ENCODE peak calls at places on chromosome 17, in seven cellular contexts. B is upper lobe of right lung, N is tibial nerve, H is GM12878, G is stomach, R is body of pancreas, T is transverse colon. D is an unnamed sample.

GRCh38 chr17:49696233-49696761 is 11.5 kb downstream of the SLC35B1 start:
- DNase-seq in H (peak; percentile 72), G (no peak), B (no peak), N (no peak), R (no peak), T (no peak), D (peak; percentile 55)

GRCh38 chr17:73118139-73118538 is 25.7 kb upstream of the SLC39A11 start:
- DNase-seq in N (no peak), B (no peak), R (no peak), H (no peak), G (no peak), T (no peak), D (no peak)

GRCh38 chr17:50582741-50583140 is 22.2 kb downstream of the CACNA1G start:
- DNase-seq in R (no peak), N (no peak), H (no peak), B (no peak), G (no peak), T (no peak), D (no peak)

GRCh38 chr17:83183150-83183820 is 103.9 kb downstream of the METRNL start:
- DNase-seq in B (no peak), T (no peak), G (no peak), H (no peak), R (no peak), N (no peak), D (no peak)

GRCh38 chr17:10798332-10798749 is 5.6 kb downstream of the TMEM238L start:
- DNase-seq in B (no peak), H (no peak), T (peak; percentile 73), G (peak; percentile 96), R (peak; percentile 69), N (no peak), D (no peak)

GRCh38 chr17:41824086-41824485 is 11.3 kb downstream of the FKBP10 start:
- DNase-seq in H (no peak), N (no peak), T (no peak), R (no peak), B (no peak), G (no peak), D (no peak)

GRCh38 chr17:31926100-31926729 is 10.6 kb upstream of the SUZ12 start:
- DNase-seq in H (no peak), R (no peak), B (no peak), G (no peak), N (no peak), T (no peak), D (no peak)

GRCh38 chr17:21167303-21167702 is 40.5 kb downstream of the DHRS7B start:
- DNase-seq in B (no peak), T (no peak), N (no peak), H (no peak), G (no peak), R (no peak), D (no peak)

GRCh38 chr17:48596000-48596734 is 2.6 kb upstream of the HOXB5 start:
- DNase-seq in H (no peak), N (no peak), T (no peak), G (no peak), R (no peak), B (no peak), D (no peak)

GRCh38 chr17:45912319-45912718 is 18.0 kb downstream of the MAPT start:
- DNase-seq in T (no peak), N (no peak), G (no peak), B (no peak), R (no peak), H (no peak), D (no peak)

GRCh38 chr17:52138350-52138749 is 20.2 kb downstream of the CA10 start:
- DNase-seq in T (no peak), H (no peak), B (no peak), R (no peak), G (no peak), N (no peak), D (no peak)

GRCh38 chr17:66466933-66467367 is 164.5 kb downstream of the PRKCA start:
- DNase-seq in G (no peak), H (no peak), R (no peak), B (no peak), N (no peak), T (peak; percentile 22), D (no peak)

GRCh38 chr17:8176998-8177731 is 985 bp upstream of the TMEM107 start:
- DNase-seq in H (no peak), R (no peak), B (no peak), T (no peak), N (no peak), G (no peak), D (no peak)

GRCh38 chr17:43956222-43956621 is 2.5 kb upstream of the PYY start:
- DNase-seq in B (no peak), N (no peak), G (no peak), T (no peak), H (no peak), R (no peak), D (no peak)

GRCh38 chr17:40846515-40847155 is 20.4 kb downstream of the KRT12 start:
- DNase-seq in G (no peak), R (no peak), B (no peak), N (no peak), T (no peak), H (no peak), D (no peak)

GRCh38 chr17:76868669-76869208 is 535 bp downstream of the MGAT5B start:
- DNase-seq in T (no peak), H (no peak), B (no peak), R (no peak), N (no peak), G (no peak), D (no peak)

GRCh38 chr17:35142467-35142796 is 329 bp upstream of the NLE1 start:
- DNase-seq in N (no peak), B (no peak), R (no peak), H (no peak), G (no peak), T (no peak), D (no peak)
- H3K4me3 ChIP-seq in N (peak overlapping the region; percentile 93), B (peak overlapping the region; percentile 69), R (no peak overlapping the region), H (no peak overlapping the region), G (peak overlapping the region; percentile 100), T (peak overlapping the region; percentile 91), D (no peak overlapping the region)

GRCh38 chr17:19264681-19265080 is 27.5 kb downstream of the EPN2 start:
- DNase-seq in T (no peak), B (no peak), R (no peak), N (no peak), H (no peak), G (no peak), D (no peak)

GRCh38 chr17:19265755-19266154 is 28.6 kb downstream of the EPN2 start:
- DNase-seq in T (no peak), B (no peak), R (no peak), H (no peak), G (no peak), N (no peak), D (no peak)

GRCh38 chr17:19262650-19263620 is 25.8 kb downstream of the EPN2 start:
- DNase-seq in H (no peak), N (no peak), R (no peak), B (no peak), G (no peak), T (no peak), D (no peak)

GRCh38 chr17:19264277-19264676 is 27.1 kb downstream of the EPN2 start:
- DNase-seq in B (no peak), H (no peak), R (no peak), G (no peak), N (no peak), T (no peak), D (no peak)

DNA sequence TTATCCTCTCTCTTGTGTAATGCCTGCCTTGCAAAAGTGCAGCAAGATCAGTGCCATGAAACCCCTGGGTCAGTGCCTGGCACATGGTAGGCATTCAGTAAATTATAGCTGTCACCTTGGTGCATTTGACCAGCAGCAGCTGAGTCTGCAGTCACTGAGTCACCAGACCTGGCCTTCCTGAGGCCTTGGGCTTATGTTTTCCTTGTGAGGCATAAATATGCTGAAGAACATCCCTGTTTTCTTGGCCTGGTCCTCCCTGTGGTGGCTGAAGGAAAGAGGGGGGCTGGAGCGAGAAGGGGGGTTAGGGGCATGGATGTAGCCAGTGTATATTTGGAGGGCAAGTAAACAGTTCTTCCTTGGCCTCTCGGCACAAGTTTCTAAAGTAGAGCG is 26.4 kb downstream of the EPN2 start:
- DNase-seq in G (no peak), N (no peak), T (no peak), B (no peak), R (no peak), H (no peak), D (no peak)
- TF ChIP-seq CTCF in G (no peak), N (no peak), T (no peak), B (no peak), R (no peak), H (no peak), D (no peak)

DNA sequence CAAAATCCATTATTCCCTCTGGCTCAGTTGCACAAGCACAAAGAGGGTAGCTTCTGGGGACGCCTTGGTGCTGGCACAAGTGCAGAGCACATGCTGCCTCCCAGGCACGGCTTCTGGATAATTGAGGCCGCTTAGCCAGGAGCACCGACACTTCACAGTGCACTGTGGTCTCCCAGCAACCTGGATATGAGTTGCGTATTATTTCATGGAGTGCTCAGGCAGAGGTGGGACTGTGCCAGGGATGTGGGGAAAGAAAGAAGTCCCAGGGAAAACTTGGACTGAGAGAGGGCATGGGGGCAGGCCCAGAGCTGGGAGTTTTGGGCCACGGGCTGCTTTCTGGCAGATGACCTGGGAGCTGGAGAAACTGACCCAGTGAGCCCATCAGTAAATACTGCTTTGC is 37.5 kb downstream of the MPRIP start:
- DNase-seq in R (no peak), N (peak; percentile 28), T (no peak), B (peak; percentile 85), H (no peak), G (no peak), D (no peak)
- H3K36me3 ChIP-seq in R (peaks cover 5% of the 10 kb centered on the region), N (peaks cover 47% of the 10 kb centered on the region), T (no peaks in the 10 kb centered on the region), B (peaks cover 27% of the 10 kb centered on the region), H (peaks cover 15% of the 10 kb centered on the region), G (peaks cover 60% of the 10 kb centered on the region), D (peaks cover 17% of the 10 kb centered on the region)

GRCh38 chr17:79509496-79509895 is 101.4 kb downstream of the RBFOX3 start:
- DNase-seq in N (no peak), H (no peak), T (no peak), G (no peak), R (no peak), B (no peak), D (no peak)
- H3K4me3 ChIP-seq in N (no peak overlapping the region), H (no peak overlapping the region), T (no peak overlapping the region), G (no peak overlapping the region), R (no peak overlapping the region), B (no peak overlapping the region), D (no peak overlapping the region)